ENCODE peak calls at places on chromosomes 11 and 22, in nine cellular contexts. Z, D, O, X, L, A, I, R and P are unnamed samples.

GRCh38 chr22:44609589-44609988 is 92.4 kb upstream of the PRR5 start:
- DNase-seq in Z (no peak), D (no peak), O (no peak), X (no peak), L (no peak), A (no peak), I (no peak), R (no peak), P (no peak)

GRCh38 chr11:2790581-2790925 is 90.8 kb upstream of the KCNQ1OT1 start:
- DNase-seq in Z (no peak), D (no peak), O (no peak), X (no peak), L (peak), A (no peak), I (no peak), R (no peak), P (no peak)

GRCh38 chr11:19827399-19828135 is 114.9 kb downstream of the NAV2 start:
- DNase-seq in Z (no peak), D (no peak), O (no peak), X (no peak), L (no peak), A (no peak), I (no peak), R (no peak), P (no peak)

GRCh38 chr11:13271060-13271693 is 6.4 kb upstream of the BMAL1 start:
- DNase-seq in Z (no peak), D (no peak), O (no peak), X (no peak), L (no peak), A (no peak), I (no peak), R (no peak), P (no peak)

GRCh38 chr22:26756675-26757293 is 99.4 kb downstream of the MIAT start:
- DNase-seq in Z (peak), D (peak), O (peak), X (peak), L (peak), A (peak), I (no peak), R (no peak), P (peak)

GRCh38 chr11:62909107-62909894 is 11.9 kb downstream of the CHRM1 start:
- DNase-seq in Z (peak), D (peak), O (peak), X (no peak), L (no peak), A (no peak), I (no peak), R (no peak), P (peak)

GRCh38 chr22:27397036-27397947 is 404.3 kb downstream of the MN1 start:
- DNase-seq in Z (no peak), D (no peak), O (no peak), X (no peak), L (no peak), A (no peak), I (no peak), R (no peak), P (no peak)

GRCh38 chr22:39360242-39360641 is 10.5 kb downstream of the SYNGR1 start:
- DNase-seq in Z (no peak), D (no peak), O (no peak), X (no peak), L (no peak), A (no peak), I (no peak), R (no peak), P (no peak)

GRCh38 chr11:66469441-66469840 is 2.7 kb downstream of the PELI3 start:
- DNase-seq in Z (no peak), D (no peak), O (no peak), X (no peak), L (no peak), A (no peak), I (no peak), R (no peak), P (no peak)

GRCh38 chr11:102599642-102600261 is 25.4 kb downstream of the MMP20 start:
- DNase-seq in Z (peak), D (peak), O (no peak), X (no peak), L (no peak), A (no peak), I (no peak), R (no peak), P (no peak)